ENCODE peak calls at places on chromosomes 1 and 21, in seven cellular contexts. T is right atrium auricular region, C is dorsolateral prefrontal cortex, S is heart left ventricle, Q is K562, G is tibial artery, L is PC-9. H is an unnamed sample.

GRCh38 chr1:32470991-32471694 is 6.3 kb downstream of the ZBTB8B start:
- DNase-seq in G (peak), Q (peak), S (no peak), C (no peak), L (no peak), T (no peak), H (no peak)

GRCh38 chr1:8424539-8425116 is 106.7 kb downstream of the SLC45A1 start:
- DNase-seq in G (peak), C (no peak), S (peak), T (no peak), L (peak), Q (peak), H (peak)

GRCh38 chr21:27570306-27570868 is 603.5 kb upstream of the ADAMTS5 start:
- DNase-seq in C (no peak), G (peak), L (no peak), Q (no peak), T (peak), S (peak), H (peak)

GRCh38 chr1:21249940-21250493 is 40.2 kb downstream of the ECE1 start:
- DNase-seq in G (no peak), L (no peak), Q (no peak), S (no peak), T (no peak), C (no peak), H (no peak)

GRCh38 chr1:30657131-30658013 is 66.0 kb downstream of the MATN1 start:
- DNase-seq in G (no peak), T (no peak), S (no peak), C (no peak), Q (no peak), L (peak), H (no peak)

GRCh38 chr21:37153935-37154350 is 80.9 kb downstream of the TTC3 start:
- DNase-seq in T (no peak), Q (no peak), S (peak), L (no peak), G (no peak), C (no peak), H (no peak)

GRCh38 chr21:45443595-45444181 is 38.7 kb downstream of the COL18A1 start:
- DNase-seq in G (no peak), S (peak), Q (no peak), L (no peak), T (no peak), C (no peak), H (no peak)

GRCh38 chr1:53346007-53346813 is 18.3 kb upstream of the LRP8 start:
- DNase-seq in G (peak), L (no peak), C (no peak), T (no peak), Q (no peak), S (no peak), H (no peak)

GRCh38 chr1:115258302-115258866 is 79.7 kb downstream of the NGF start:
- DNase-seq in G (no peak), T (no peak), Q (no peak), S (no peak), L (no peak), C (no peak), H (no peak)

GRCh38 chr1:190000365-190000872 is 477.2 kb downstream of the BRINP3 start:
- DNase-seq in T (no peak), G (no peak), C (no peak), L (no peak), S (no peak), Q (no peak), H (no peak)

DNA sequence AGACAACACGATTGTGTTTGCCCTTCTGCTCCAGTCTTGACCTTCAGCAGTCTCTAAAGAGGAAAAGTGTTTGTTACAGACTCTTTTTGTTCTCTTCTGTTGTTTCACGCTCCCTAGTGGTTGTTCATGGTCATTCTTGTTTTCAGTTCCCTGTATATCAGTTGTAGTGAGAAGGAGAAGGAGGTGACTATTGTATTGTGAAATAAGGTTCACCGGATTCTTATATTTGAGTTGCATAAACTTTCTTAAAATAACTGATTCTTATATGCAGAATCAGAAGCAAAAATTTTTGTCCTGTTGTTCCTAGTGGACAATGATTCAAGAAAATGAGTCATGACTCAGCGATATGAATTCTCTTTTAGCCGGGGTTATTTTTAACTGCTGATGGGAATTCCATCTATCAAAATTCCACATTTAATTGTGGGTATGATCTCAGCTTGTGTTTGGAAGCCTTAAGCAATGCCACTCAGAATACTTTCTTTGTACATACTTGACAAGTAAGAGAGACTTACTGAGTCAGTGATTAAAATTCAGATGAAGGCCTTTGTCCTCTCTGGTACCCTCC is 152.2 kb downstream of the CLEC20A start:
- DNase-seq in L (peak), Q (peak), T (no peak), C (no peak), G (no peak), S (no peak), H (no peak)
- TF ChIP-seq CTCF in L (peak), Q (peak), T (peak), C (peak), G (no peak), S (peak), H (peak)

DNA sequence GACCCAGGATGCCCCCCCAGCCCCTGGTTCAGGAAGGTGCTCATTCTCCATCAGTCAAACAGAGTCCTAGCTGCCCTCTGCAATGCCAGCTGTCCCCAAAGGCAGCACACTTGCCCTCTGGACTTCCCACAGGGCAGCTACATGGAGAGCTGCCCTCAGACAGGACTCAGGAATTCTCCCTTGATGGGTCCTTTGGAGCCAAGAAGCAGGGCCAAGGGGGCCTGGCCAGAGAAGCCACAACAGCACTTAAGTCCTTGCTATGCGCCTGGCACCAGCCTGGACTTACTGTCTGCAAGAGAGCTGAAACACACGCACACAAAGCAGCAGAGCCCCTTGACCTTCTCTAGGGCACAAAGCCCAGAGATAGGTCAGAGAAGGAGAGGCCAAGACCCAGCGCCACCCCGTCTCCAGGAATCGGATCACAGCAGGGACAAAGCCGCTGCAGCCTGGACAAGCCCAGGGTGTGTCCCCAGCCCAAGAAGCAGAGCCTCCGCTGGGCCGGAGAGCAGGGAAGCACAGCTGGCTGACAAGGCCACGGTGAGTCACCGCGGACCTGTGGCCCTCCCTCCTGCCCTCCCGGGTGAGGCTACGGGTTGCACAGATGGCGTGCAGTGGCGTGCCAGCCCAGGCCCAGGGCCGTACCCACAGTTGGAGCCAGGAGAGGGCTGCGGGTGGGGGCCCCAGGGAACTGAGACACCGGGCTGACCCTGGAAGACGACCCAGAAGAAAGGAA is 1.7 kb downstream of the WNT9A start:
- DNase-seq in Q (no peak), T (peak), S (peak), G (peak), L (peak), C (peak), H (peak)
- H3K4me3 ChIP-seq in Q (no peak), T (no peak), S (peak), G (peak), L (peak), C (peak), H (peak)

GRCh38 chr1:158126425-158126824 is 54.3 kb upstream of the CD1D start:
- DNase-seq in G (no peak), S (no peak), L (no peak), C (no peak), Q (no peak), T (no peak), H (no peak)
- H3K27ac ChIP-seq in G (no peak), S (no peak), L (no peak), C (no peak), Q (no peak), T (no peak), H (no peak)

DNA sequence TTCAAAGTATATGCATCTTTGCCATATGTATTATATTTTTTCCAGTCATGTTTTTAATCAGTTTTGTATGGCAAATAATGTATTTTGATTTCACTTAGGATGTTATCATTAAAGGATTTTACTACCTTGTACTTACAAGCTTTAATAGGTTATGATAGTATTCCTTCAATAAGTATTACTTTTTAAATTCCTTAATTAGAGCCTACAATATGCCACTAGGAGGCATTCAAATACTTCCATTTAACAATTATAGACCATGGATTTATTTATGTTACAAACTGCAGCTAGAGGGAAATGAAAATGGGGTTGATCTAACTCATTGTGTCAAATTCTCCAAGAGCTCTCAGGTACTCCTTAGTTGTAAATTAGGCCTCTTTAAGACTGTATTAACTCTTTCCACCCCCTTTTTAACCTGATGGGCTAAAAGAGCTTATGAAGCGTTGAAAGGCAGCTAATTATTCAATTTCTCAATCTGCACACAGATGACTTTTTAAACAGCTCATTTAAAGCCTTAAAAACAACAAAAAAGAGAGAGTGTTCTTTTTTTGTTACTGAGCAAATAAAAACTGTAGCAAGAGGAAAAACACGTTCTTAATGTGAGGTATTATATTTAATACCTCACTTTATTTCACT is 156.2 kb downstream of the DENND1B start:
- DNase-seq in L (no peak), G (no peak), Q (no peak), C (no peak), S (no peak), T (no peak), H (no peak)
- TF ChIP-seq CTCF in L (peak), G (peak), Q (peak), C (peak), S (peak), T (peak), H (peak)

GRCh38 chr1:4010284-4010683 is 110.2 kb upstream of the C1orf174 start:
- DNase-seq in C (no peak), T (no peak), S (no peak), Q (no peak), L (no peak), G (no peak), H (no peak)

GRCh38 chr1:4005431-4005830 is 105.4 kb upstream of the C1orf174 start:
- DNase-seq in S (no peak), T (no peak), L (no peak), G (peak), Q (no peak), C (no peak), H (no peak)

GRCh38 chr1:4006676-4007374 is 106.8 kb upstream of the C1orf174 start:
- DNase-seq in G (no peak), C (no peak), L (no peak), S (no peak), Q (no peak), T (no peak), H (no peak)

GRCh38 chr1:4016351-4017130 is 116.5 kb upstream of the C1orf174 start:
- DNase-seq in Q (no peak), S (no peak), C (no peak), T (peak), L (no peak), G (no peak), H (no peak)

GRCh38 chr1:4010811-4011605 is 110.9 kb upstream of the C1orf174 start:
- DNase-seq in T (no peak), L (no peak), C (no peak), G (no peak), Q (no peak), S (no peak), H (no peak)
- H3K4me3 ChIP-seq in T (no peak), L (no peak), C (no peak), G (no peak), Q (no peak), S (no peak), H (no peak)

DNA sequence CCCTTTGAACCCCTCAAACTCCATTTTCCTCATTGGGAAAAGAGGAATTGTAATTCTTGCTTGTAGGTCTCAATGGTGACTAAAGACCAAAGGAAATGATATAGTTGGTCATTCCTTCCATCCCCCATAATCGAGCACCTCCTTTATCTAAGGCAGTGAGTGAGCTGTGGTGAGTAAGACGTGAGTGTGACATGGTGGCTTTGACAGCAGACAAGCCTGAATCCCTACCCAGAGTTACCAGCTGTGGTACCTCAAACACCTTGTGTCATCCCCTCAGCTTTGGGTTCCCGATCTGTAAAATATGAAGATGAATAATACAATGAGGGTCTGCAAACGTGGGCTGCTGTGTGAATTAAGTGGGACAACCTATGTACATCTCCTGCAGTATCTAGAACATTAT is 8.4 kb downstream of the TRAF5 start:
- DNase-seq in G (no peak), T (no peak), Q (no peak), L (no peak), C (no peak), S (no peak), H (no peak)
- H3K27ac ChIP-seq in G (no peak), T (no peak), Q (no peak), L (no peak), C (no peak), S (no peak), H (no peak)

GRCh38 chr1:16048573-16049189 is 5.1 kb downstream of the CLCNKB start:
- DNase-seq in S (peak), T (no peak), L (peak), Q (peak), G (no peak), C (no peak), H (peak)
- TF ChIP-seq CTCF in S (no peak), T (peak), L (no peak), Q (peak), G (no peak), C (no peak), H (no peak)